ENCODE peak calls at places on chromosomes 2 and 18, in seven cellular contexts. One of them, this sample, is unnamed.

GRCh38 chr2:120261387-120262006 is 8.8 kb downstream of the RALB start:
- DNase-seq in spleen: no peak
- DNase-seq in aorta: no peak
- DNase-seq in tibial artery: no peak
- DNase-seq in effector memory CD4-positive, alpha-beta T cell: no peak
- DNase-seq in HL-60: no peak
- DNase-seq in PC-3: no peak
- DNase-seq in this sample: no peak

GRCh38 chr2:197137234-197137633 is 173.3 kb downstream of the ANKRD44 start:
- DNase-seq in HL-60: no peak
- DNase-seq in spleen: no peak
- DNase-seq in effector memory CD4-positive, alpha-beta T cell: no peak
- DNase-seq in aorta: no peak
- DNase-seq in PC-3: peak; percentile 68
- DNase-seq in tibial artery: no peak
- DNase-seq in this sample: no peak

GRCh38 chr2:160087854-160088745 is 25.7 kb upstream of the PLA2R1 start:
- DNase-seq in tibial artery: no peak
- DNase-seq in effector memory CD4-positive, alpha-beta T cell: no peak
- DNase-seq in aorta: no peak
- DNase-seq in spleen: no peak
- DNase-seq in PC-3: peak; percentile 60
- DNase-seq in HL-60: no peak
- DNase-seq in this sample: no peak

GRCh38 chr2:46117379-46117778 is 179.8 kb upstream of the EPAS1 start:
- DNase-seq in tibial artery: no peak
- DNase-seq in aorta: no peak
- DNase-seq in HL-60: no peak
- DNase-seq in effector memory CD4-positive, alpha-beta T cell: no peak
- DNase-seq in spleen: no peak
- DNase-seq in PC-3: peak; percentile 87
- DNase-seq in this sample: no peak

GRCh38 chr2:8152392-8153257 is 529.2 kb upstream of the ID2 start:
- DNase-seq in aorta: no peak
- DNase-seq in effector memory CD4-positive, alpha-beta T cell: no peak
- DNase-seq in tibial artery: no peak
- DNase-seq in HL-60: peak; percentile 21
- DNase-seq in spleen: no peak
- DNase-seq in PC-3: no peak
- DNase-seq in this sample: no peak

GRCh38 chr2:205612661-205613060 is 69.6 kb upstream of the NRP2 start:
- DNase-seq in tibial artery: no peak
- DNase-seq in effector memory CD4-positive, alpha-beta T cell: no peak
- DNase-seq in aorta: no peak
- DNase-seq in PC-3: no peak
- DNase-seq in HL-60: no peak
- DNase-seq in spleen: no peak
- DNase-seq in this sample: no peak

GRCh38 chr2:208375452-208376068 is 31.0 kb upstream of the PTH2R start:
- DNase-seq in HL-60: no peak
- DNase-seq in effector memory CD4-positive, alpha-beta T cell: no peak
- DNase-seq in tibial artery: no peak
- DNase-seq in aorta: no peak
- DNase-seq in PC-3: no peak
- DNase-seq in spleen: no peak
- DNase-seq in this sample: no peak

GRCh38 chr2:240647503-240648154 is 22.3 kb downstream of the GPR35 start:
- DNase-seq in aorta: no peak
- DNase-seq in spleen: no peak
- DNase-seq in tibial artery: no peak
- DNase-seq in PC-3: no peak
- DNase-seq in effector memory CD4-positive, alpha-beta T cell: no peak
- DNase-seq in HL-60: no peak
- DNase-seq in this sample: no peak

GRCh38 chr2:151260492-151261239 is 997 bp downstream of the RBM43 start:
- DNase-seq in PC-3: no peak
- DNase-seq in effector memory CD4-positive, alpha-beta T cell: no peak
- DNase-seq in tibial artery: no peak
- DNase-seq in HL-60: no peak
- DNase-seq in aorta: no peak
- DNase-seq in spleen: no peak
- DNase-seq in this sample: no peak

GRCh38 chr2:20448246-20449046 is 1.6 kb downstream of the RHOB start:
- DNase-seq in aorta: no peak
- DNase-seq in spleen: peak; percentile 79
- DNase-seq in effector memory CD4-positive, alpha-beta T cell: no peak
- DNase-seq in tibial artery: peak; percentile 34
- DNase-seq in HL-60: no peak
- DNase-seq in PC-3: no peak
- DNase-seq in this sample: peak; percentile 59

GRCh38 chr18:71849407-71849806 is 694.7 kb downstream of the CBLN2 start:
- DNase-seq in PC-3: no peak
- DNase-seq in aorta: no peak
- DNase-seq in HL-60: no peak
- DNase-seq in tibial artery: no peak
- DNase-seq in effector memory CD4-positive, alpha-beta T cell: no peak
- DNase-seq in spleen: no peak
- DNase-seq in this sample: no peak

GRCh38 chr18:68837665-68838390 is 39.9 kb downstream of the CCDC102B start:
- DNase-seq in aorta: no peak
- DNase-seq in HL-60: no peak
- DNase-seq in spleen: no peak
- DNase-seq in tibial artery: no peak
- DNase-seq in PC-3: peak; percentile 35
- DNase-seq in effector memory CD4-positive, alpha-beta T cell: no peak
- DNase-seq in this sample: no peak

GRCh38 chr2:106358081-106358480 is 110.1 kb downstream of the RGPD3 start:
- DNase-seq in tibial artery: no peak
- DNase-seq in HL-60: no peak
- DNase-seq in PC-3: no peak
- DNase-seq in spleen: no peak
- DNase-seq in effector memory CD4-positive, alpha-beta T cell: no peak
- DNase-seq in aorta: no peak
- DNase-seq in this sample: no peak

GRCh38 chr2:157302492-157303099 is 23.0 kb downstream of the ERMN start:
- DNase-seq in spleen: no peak
- DNase-seq in PC-3: peak; percentile 81
- DNase-seq in aorta: no peak
- DNase-seq in effector memory CD4-positive, alpha-beta T cell: no peak
- DNase-seq in tibial artery: no peak
- DNase-seq in HL-60: peak; percentile 18
- DNase-seq in this sample: no peak

GRCh38 chr18:35695803-35696202 is 114.3 kb downstream of the GALNT1 start:
- DNase-seq in effector memory CD4-positive, alpha-beta T cell: no peak
- DNase-seq in aorta: no peak
- DNase-seq in PC-3: no peak
- DNase-seq in tibial artery: no peak
- DNase-seq in spleen: no peak
- DNase-seq in HL-60: no peak
- DNase-seq in this sample: peak; percentile 84

GRCh38 chr2:116809074-116809473 is 1005.4 kb upstream of the DDX18 start:
- DNase-seq in tibial artery: no peak
- DNase-seq in effector memory CD4-positive, alpha-beta T cell: no peak
- DNase-seq in aorta: no peak
- DNase-seq in spleen: no peak
- DNase-seq in PC-3: peak; percentile 74
- DNase-seq in HL-60: no peak
- DNase-seq in this sample: no peak

GRCh38 chr18:47912794-47913594 is 17.5 kb downstream of the SMAD2 start:
- DNase-seq in tibial artery: no peak
- DNase-seq in HL-60: no peak
- DNase-seq in effector memory CD4-positive, alpha-beta T cell: no peak
- DNase-seq in PC-3: no peak
- DNase-seq in spleen: no peak
- DNase-seq in aorta: no peak
- DNase-seq in this sample: no peak

GRCh38 chr2:58974426-58974825 is 733.3 kb upstream of the FANCL start:
- DNase-seq in spleen: no peak
- DNase-seq in aorta: no peak
- DNase-seq in effector memory CD4-positive, alpha-beta T cell: no peak
- DNase-seq in tibial artery: no peak
- DNase-seq in PC-3: no peak
- DNase-seq in HL-60: no peak
- DNase-seq in this sample: no peak

GRCh38 chr18:46166261-46166970 is 62.2 kb downstream of the HAUS1 start:
- DNase-seq in HL-60: no peak
- DNase-seq in effector memory CD4-positive, alpha-beta T cell: no peak
- DNase-seq in tibial artery: no peak
- DNase-seq in spleen: no peak
- DNase-seq in aorta: no peak
- DNase-seq in PC-3: no peak
- DNase-seq in this sample: no peak

GRCh38 chr2:221562226-221562625 is 9.9 kb downstream of the EPHA4 start:
- DNase-seq in aorta: no peak
- DNase-seq in tibial artery: no peak
- DNase-seq in spleen: no peak
- DNase-seq in PC-3: no peak
- DNase-seq in HL-60: no peak
- DNase-seq in effector memory CD4-positive, alpha-beta T cell: no peak
- DNase-seq in this sample: no peak

GRCh38 chr2:55766947-55767346 is 73.3 kb upstream of the PNPT1 start:
- DNase-seq in effector memory CD4-positive, alpha-beta T cell: no peak
- DNase-seq in spleen: no peak
- DNase-seq in PC-3: no peak
- DNase-seq in HL-60: no peak
- DNase-seq in tibial artery: no peak
- DNase-seq in aorta: no peak
- DNase-seq in this sample: no peak

GRCh38 chr2:207617011-207617671 is 8.1 kb downstream of the METTL21A start:
- DNase-seq in effector memory CD4-positive, alpha-beta T cell: no peak
- DNase-seq in PC-3: peak; percentile 87
- DNase-seq in tibial artery: no peak
- DNase-seq in aorta: no peak
- DNase-seq in HL-60: no peak
- DNase-seq in spleen: no peak
- DNase-seq in this sample: no peak

GRCh38 chr2:120897399-120897798 is 161.7 kb downstream of the GLI2 start:
- DNase-seq in HL-60: no peak
- DNase-seq in spleen: no peak
- DNase-seq in tibial artery: no peak
- DNase-seq in PC-3: no peak
- DNase-seq in aorta: no peak
- DNase-seq in effector memory CD4-positive, alpha-beta T cell: no peak
- DNase-seq in this sample: no peak

DNA sequence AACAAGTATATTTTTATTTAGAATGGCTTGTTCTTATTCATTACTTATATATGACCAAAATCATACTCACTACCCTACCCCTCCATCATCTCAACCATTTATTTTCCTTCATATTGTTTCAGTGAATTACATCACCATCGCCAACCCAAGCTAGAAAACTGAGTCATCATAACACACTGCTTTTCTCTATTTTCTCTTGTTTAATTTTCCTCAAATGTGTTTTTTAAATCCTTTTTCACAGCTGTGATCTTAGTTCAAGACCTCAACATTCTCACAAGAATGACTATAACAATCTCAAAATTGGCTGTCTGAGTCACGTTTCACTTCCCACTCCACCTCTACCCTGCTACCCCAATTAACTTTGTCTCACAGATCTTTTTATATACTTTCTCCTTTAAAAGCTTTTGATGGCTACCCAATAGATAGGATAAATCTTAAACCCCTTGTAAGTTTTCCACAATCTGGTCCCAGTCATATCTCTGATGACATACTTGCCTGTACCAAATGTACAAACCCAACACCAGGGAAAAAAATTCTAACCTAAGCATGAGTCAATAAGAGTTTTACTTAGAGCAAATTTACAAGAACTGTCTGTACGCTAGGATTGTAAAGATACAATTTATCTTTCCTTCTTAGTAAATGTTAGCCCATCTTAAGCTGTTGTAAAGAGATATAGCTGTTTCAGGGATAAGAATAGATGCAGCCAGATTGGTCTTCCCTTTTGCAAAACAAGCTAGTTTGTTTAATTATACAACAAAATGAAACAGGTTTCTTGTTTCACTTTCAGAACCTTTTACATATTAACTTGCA is 635.1 kb upstream of the SLC39A10 start:
- DNase-seq in HL-60: no peak
- DNase-seq in aorta: no peak
- DNase-seq in spleen: no peak
- DNase-seq in effector memory CD4-positive, alpha-beta T cell: no peak
- DNase-seq in PC-3: no peak
- DNase-seq in tibial artery: no peak
- DNase-seq in this sample: no peak
- H3K27ac ChIP-seq in HL-60: no peak overlapping the region
- H3K27ac ChIP-seq in aorta: no peak overlapping the region
- H3K27ac ChIP-seq in spleen: no peak overlapping the region
- H3K27ac ChIP-seq in effector memory CD4-positive, alpha-beta T cell: no peak overlapping the region
- H3K27ac ChIP-seq in PC-3: no peak overlapping the region
- H3K27ac ChIP-seq in tibial artery: no peak overlapping the region
- H3K27ac ChIP-seq in this sample: no peak overlapping the region

GRCh38 chr2:73937899-73938298 is 11.2 kb downstream of the DGUOK start:
- DNase-seq in effector memory CD4-positive, alpha-beta T cell: no peak
- DNase-seq in spleen: no peak
- DNase-seq in aorta: no peak
- DNase-seq in PC-3: no peak
- DNase-seq in HL-60: no peak
- DNase-seq in tibial artery: no peak
- DNase-seq in this sample: no peak

GRCh38 chr2:73939419-73939818 is 12.7 kb downstream of the DGUOK start:
- DNase-seq in tibial artery: no peak
- DNase-seq in aorta: no peak
- DNase-seq in HL-60: no peak
- DNase-seq in PC-3: peak; percentile 21
- DNase-seq in spleen: no peak
- DNase-seq in effector memory CD4-positive, alpha-beta T cell: no peak
- DNase-seq in this sample: no peak

GRCh38 chr2:73937103-73937885 is 10.6 kb downstream of the DGUOK start:
- DNase-seq in effector memory CD4-positive, alpha-beta T cell: no peak
- DNase-seq in PC-3: no peak
- DNase-seq in HL-60: no peak
- DNase-seq in aorta: no peak
- DNase-seq in tibial artery: no peak
- DNase-seq in spleen: no peak
- DNase-seq in this sample: no peak

GRCh38 chr2:73935641-73936040 is 9.0 kb downstream of the DGUOK start:
- DNase-seq in effector memory CD4-positive, alpha-beta T cell: no peak
- DNase-seq in aorta: no peak
- DNase-seq in spleen: no peak
- DNase-seq in tibial artery: no peak
- DNase-seq in HL-60: no peak
- DNase-seq in PC-3: peak; percentile 39
- DNase-seq in this sample: no peak

GRCh38 chr2:73938761-73939352 is 12.2 kb downstream of the DGUOK start:
- DNase-seq in HL-60: no peak
- DNase-seq in PC-3: peak; percentile 51
- DNase-seq in spleen: no peak
- DNase-seq in aorta: no peak
- DNase-seq in effector memory CD4-positive, alpha-beta T cell: no peak
- DNase-seq in tibial artery: no peak
- DNase-seq in this sample: no peak
- H3K27ac ChIP-seq in HL-60: no peak overlapping the region
- H3K27ac ChIP-seq in PC-3: peak overlapping the region; percentile 33
- H3K27ac ChIP-seq in spleen: no peak overlapping the region
- H3K27ac ChIP-seq in aorta: no peak overlapping the region
- H3K27ac ChIP-seq in effector memory CD4-positive, alpha-beta T cell: no peak overlapping the region
- H3K27ac ChIP-seq in tibial artery: no peak overlapping the region
- H3K27ac ChIP-seq in this sample: no peak overlapping the region

GRCh38 chr2:236001166-236001828 is 166.9 kb downstream of the GBX2 start:
- DNase-seq in aorta: no peak
- DNase-seq in HL-60: no peak
- DNase-seq in spleen: peak; percentile 78
- DNase-seq in tibial artery: no peak
- DNase-seq in PC-3: no peak
- DNase-seq in effector memory CD4-positive, alpha-beta T cell: no peak
- DNase-seq in this sample: no peak
- H3K27ac ChIP-seq in aorta: no peak overlapping the region
- H3K27ac ChIP-seq in HL-60: no peak overlapping the region
- H3K27ac ChIP-seq in spleen: peak overlapping the region; percentile 74
- H3K27ac ChIP-seq in tibial artery: no peak overlapping the region
- H3K27ac ChIP-seq in PC-3: no peak overlapping the region
- H3K27ac ChIP-seq in effector memory CD4-positive, alpha-beta T cell: no peak overlapping the region
- H3K27ac ChIP-seq in this sample: peak overlapping the region; percentile 14

GRCh38 chr2:237393523-237393922 is 20.4 kb downstream of the COL6A3 start:
- DNase-seq in PC-3: no peak
- DNase-seq in aorta: no peak
- DNase-seq in effector memory CD4-positive, alpha-beta T cell: no peak
- DNase-seq in tibial artery: no peak
- DNase-seq in HL-60: no peak
- DNase-seq in spleen: no peak
- DNase-seq in this sample: no peak
- H3K27ac ChIP-seq in PC-3: no peak overlapping the region
- H3K27ac ChIP-seq in aorta: no peak overlapping the region
- H3K27ac ChIP-seq in effector memory CD4-positive, alpha-beta T cell: no peak overlapping the region
- H3K27ac ChIP-seq in tibial artery: no peak overlapping the region
- H3K27ac ChIP-seq in HL-60: no peak overlapping the region
- H3K27ac ChIP-seq in spleen: no peak overlapping the region
- H3K27ac ChIP-seq in this sample: no peak overlapping the region